ENCODE peak calls at places on chromosomes 12 and 14, in four cellular contexts. J is ELF-1, A is right cardiac atrium, V is non-pigmented ciliary epithelial cell. H is an unnamed sample.
A peak's percentile ranks its signal among the peaks of the same experiment; 100 is the strongest.

GRCh38 chr14:104821229-104821945 is 20.5 kb downstream of the ZBTB42 start:
- DNase-seq in J (no peak), A (peak; percentile 56), V (no peak), H (no peak)

GRCh38 chr14:64707661-64708060 is 3.4 kb downstream of the PLEKHG3 start:
- DNase-seq in J (no peak), A (no peak), V (peak; percentile 81), H (no peak)

GRCh38 chr14:101120636-101121398 is 217.3 kb upstream of the RTL1 start:
- DNase-seq in J (no peak), A (peak; percentile 75), V (no peak), H (peak; percentile 69)

GRCh38 chr14:86639146-86639545 is 1109.2 kb downstream of the FLRT2 start:
- DNase-seq in J (no peak), A (no peak), V (no peak), H (no peak)

GRCh38 chr12:114990396-114990795 is 306.4 kb upstream of the TBX3 start:
- DNase-seq in J (no peak), A (no peak), V (no peak), H (no peak)

GRCh38 chr12:47754881-47755280 is 3.8 kb downstream of the RAPGEF3 start:
- DNase-seq in J (no peak), A (peak; percentile 71), V (no peak), H (peak; percentile 27)

GRCh38 chr12:104588048-104588942 is 131.5 kb downstream of the CHST11 start:
- DNase-seq in J (no peak), A (no peak), V (peak; percentile 60), H (no peak)

GRCh38 chr14:85463512-85463911 is 66.4 kb upstream of the FLRT2 start:
- DNase-seq in J (no peak), A (no peak), V (no peak), H (no peak)

GRCh38 chr14:49975286-49975685 is 82.4 kb downstream of the ARF6 start:
- DNase-seq in J (no peak), A (no peak), V (peak; percentile 88), H (no peak)

GRCh38 chr12:79422060-79422812 is 268.5 kb downstream of the PAWR start:
- DNase-seq in J (no peak), A (no peak), V (no peak), H (no peak)

GRCh38 chr14:96567289-96567899 is 65.2 kb downstream of the PAPOLA start:
- DNase-seq in J (no peak), A (no peak), V (no peak), H (no peak)